ENCODE peak calls at places on chromosomes 2 and 18, in five cellular contexts. K is omental fat pad; H is stimulated activated CD4-positive, alpha-beta T cell treated with anti-CD3 and anti-CD28 coated beads, Interleukin-15, amount 100 ng/mL, for 24 hours; C is NCI-H1436; G is hippocampal formation. M is an unnamed sample.

GRCh38 chr2:54613361-54613760 is 110.1 kb upstream of the EML6 start:
- DNase-seq in C (no peak), H (no peak), G (no peak), K (no peak), M (no peak)

GRCh38 chr18:35578481-35578880 is 3.1 kb upstream of the GALNT1 start:
- DNase-seq in C (no peak), G (no peak), H (no peak), K (no peak), M (no peak)

GRCh38 chr2:233714164-233714563 is 1.5 kb downstream of the UGT1A5 start:
- DNase-seq in C (no peak), K (no peak), G (no peak), H (no peak), M (no peak)

GRCh38 chr18:9619545-9619944 is 5.2 kb upstream of the PPP4R1 start:
- DNase-seq in C (no peak), G (no peak), H (no peak), K (no peak), M (no peak)

GRCh38 chr2:47061989-47062678 is 93.0 kb downstream of the STPG4 start:
- DNase-seq in C (no peak), K (no peak), G (no peak), H (no peak), M (no peak)

GRCh38 chr2:20523798-20524197 is 76.9 kb downstream of the RHOB start:
- DNase-seq in G (no peak), H (no peak), K (no peak), C (no peak), M (no peak)

GRCh38 chr18:6060149-6060548 is 164.8 kb upstream of the TMEM200C start:
- DNase-seq in C (no peak), K (no peak), G (no peak), H (no peak), M (no peak)

GRCh38 chr18:80037300-80037699 is 3.1 kb downstream of the RBFA start:
- DNase-seq in G (no peak), C (no peak), K (no peak), H (no peak), M (no peak)

GRCh38 chr2:135532581-135532980 is 1.3 kb downstream of the R3HDM1 start:
- DNase-seq in G (no peak), C (no peak), H (no peak), K (no peak), M (no peak)

GRCh38 chr2:165634855-165635254 is 159.2 kb downstream of the GALNT3 start:
- DNase-seq in C (peak; percentile 65), G (peak; percentile 83), H (no peak), K (no peak), M (no peak)